ENCODE peak calls at places on chromosomes 12 and 14, in eight cellular contexts. Q, C, B, X, N, P, T and F are unnamed samples.

GRCh38 chr14:72617391-72618011 is 276.4 kb downstream of the DPF3 start:
- DNase-seq in X (no peak), B (peak), N (no peak), T (no peak), Q (no peak), P (no peak), C (no peak), F (no peak)

GRCh38 chr12:111406474-111407370 is 999 bp downstream of the SH2B3 start:
- DNase-seq in C (no peak), P (no peak), N (no peak), T (no peak), Q (no peak), X (no peak), B (peak), F (no peak)

GRCh38 chr12:40691913-40692616 is at the start of gene CNTN1:
- DNase-seq in X (no peak), Q (peak), T (peak), B (peak), N (peak), C (peak), P (peak), F (peak)

GRCh38 chr12:54028324-54029201 is at the start of gene HOXC6:
- DNase-seq in T (no peak), C (no peak), P (peak), N (no peak), B (no peak), X (peak), Q (no peak), F (peak)

GRCh38 chr14:100893228-100893601 is 10.3 kb downstream of the RTL1 start:
- DNase-seq in C (peak), N (no peak), X (no peak), B (no peak), Q (no peak), T (peak), P (no peak), F (no peak)

GRCh38 chr12:76284816-76285750 is 63.1 kb downstream of the BBS10 start:
- DNase-seq in T (no peak), Q (peak), N (no peak), C (peak), P (no peak), X (no peak), B (no peak), F (no peak)

GRCh38 chr14:53814371-53814770 is 142.3 kb downstream of the BMP4 start:
- DNase-seq in B (no peak), T (no peak), C (no peak), X (no peak), P (no peak), Q (no peak), N (no peak), F (no peak)

GRCh38 chr12:25682421-25682820 is 129.3 kb upstream of the LMNTD1 start:
- DNase-seq in N (no peak), B (no peak), T (no peak), Q (no peak), X (no peak), C (no peak), P (no peak), F (no peak)

GRCh38 chr12:54394281-54394719 is 9.8 kb upstream of the ZNF385A start:
- DNase-seq in C (peak), P (peak), Q (peak), B (peak), N (peak), X (peak), T (peak), F (peak)

GRCh38 chr12:122094735-122095561 is 16.4 kb downstream of the MLXIP start:
- DNase-seq in T (no peak), B (peak), Q (no peak), N (no peak), C (no peak), P (no peak), X (no peak), F (no peak)

GRCh38 chr14:104107611-104108569 is 22.4 kb downstream of the ASPG start:
- DNase-seq in Q (peak), T (no peak), N (peak), C (no peak), B (peak), P (no peak), X (peak), F (no peak)

GRCh38 chr14:95498622-95499353 is 17.7 kb downstream of the SYNE3 start:
- DNase-seq in Q (no peak), C (no peak), B (peak), X (no peak), N (no peak), T (no peak), P (no peak), F (no peak)

GRCh38 chr14:24058951-24059475 is 7.2 kb downstream of the CARMIL3 start:
- DNase-seq in C (no peak), T (no peak), B (no peak), Q (no peak), N (no peak), X (no peak), P (no peak), F (no peak)

GRCh38 chr14:61656341-61656740 is 39.0 kb upstream of the HIF1A start:
- DNase-seq in N (no peak), Q (no peak), C (no peak), P (no peak), B (no peak), T (no peak), X (no peak), F (no peak)

GRCh38 chr12:95368931-95369330 is 105.0 kb upstream of the METAP2 start:
- DNase-seq in C (no peak), N (no peak), T (no peak), P (no peak), B (no peak), Q (no peak), X (no peak), F (no peak)

GRCh38 chr12:130709151-130710000 is 6.7 kb downstream of the RIMBP2 start:
- DNase-seq in C (no peak), X (no peak), Q (no peak), P (no peak), T (no peak), B (no peak), N (no peak), F (no peak)

GRCh38 chr12:24561882-24562760 is 386.8 kb downstream of the BCAT1 start:
- DNase-seq in X (no peak), Q (peak), B (peak), N (peak), P (peak), C (peak), T (peak), F (peak)

GRCh38 chr12:25372002-25372401 is 121.3 kb upstream of the KRAS start:
- DNase-seq in B (no peak), C (no peak), T (no peak), Q (peak), N (no peak), P (no peak), X (no peak), F (no peak)

GRCh38 chr12:115135800-115136211 is 451.8 kb upstream of the TBX3 start:
- DNase-seq in Q (no peak), N (peak), P (no peak), X (no peak), T (peak), B (peak), C (no peak), F (peak)

GRCh38 chr14:51342226-51342625 is 102.2 kb downstream of the TMX1 start:
- DNase-seq in B (no peak), P (no peak), X (peak), C (no peak), T (no peak), Q (peak), N (no peak), F (peak)

GRCh38 chr12:112759786-112760185 is 31.8 kb upstream of the RPH3A start:
- DNase-seq in N (no peak), C (no peak), Q (peak), P (no peak), T (no peak), X (no peak), B (no peak), F (no peak)

GRCh38 chr14:65141523-65141922 is 39.2 kb upstream of the MAX start:
- DNase-seq in P (no peak), Q (no peak), N (no peak), B (no peak), X (no peak), C (no peak), T (no peak), F (no peak)

GRCh38 chr14:35365130-35366047 is 39.2 kb downstream of the NFKBIA start:
- DNase-seq in P (no peak), N (peak), C (no peak), T (no peak), B (peak), Q (peak), X (peak), F (no peak)